ENCODE peak calls at places on chromosomes 11 and 22, in nine cellular contexts. Y, H, T, U, S, L, P, V and A are unnamed samples.

GRCh38 chr11:6219359-6219758 is 14.0 kb downstream of the C11orf42 start:
- DNase-seq in H (peak; percentile 50), V (no peak), L (no peak), U (no peak), T (no peak), Y (no peak), S (peak; percentile 95), P (no peak), A (no peak)

GRCh38 chr11:72418834-72419560 is 15.3 kb downstream of the CLPB start:
- DNase-seq in Y (no peak), L (no peak), P (peak; percentile 27), T (no peak), H (no peak), V (no peak), S (no peak), U (no peak), A (peak; percentile 44)

GRCh38 chr22:25060522-25061071 is 108.1 kb downstream of the KIAA1671 start:
- DNase-seq in S (no peak), V (no peak), P (no peak), Y (no peak), H (no peak), T (no peak), U (no peak), L (no peak), A (no peak)

GRCh38 chr11:69941546-69942332 is 122.5 kb upstream of the FGF3 start:
- DNase-seq in L (peak; percentile 32), Y (no peak), U (no peak), S (no peak), P (no peak), V (peak; percentile 18), T (no peak), H (no peak), A (no peak)

GRCh38 chr22:49950396-49950994 is 10.1 kb upstream of the PIM3 start:
- DNase-seq in U (no peak), T (no peak), S (no peak), V (no peak), P (no peak), H (no peak), Y (no peak), L (no peak), A (no peak)

GRCh38 chr22:47160141-47160541 is 397.7 kb downstream of the TBC1D22A start:
- DNase-seq in P (no peak), T (no peak), Y (no peak), H (no peak), V (no peak), L (peak; percentile 36), U (no peak), S (no peak), A (no peak)

GRCh38 chr11:4839851-4840549 is 9.0 kb downstream of the OR51S1 start:
- DNase-seq in T (no peak), P (no peak), H (no peak), U (no peak), Y (no peak), L (no peak), V (no peak), S (no peak), A (no peak)

GRCh38 chr11:3959015-3959917 is 103.8 kb downstream of the STIM1 start:
- DNase-seq in T (no peak), H (no peak), V (no peak), L (no peak), P (no peak), Y (peak; percentile 17), U (no peak), S (peak; percentile 83), A (peak; percentile 25)

GRCh38 chr11:28343304-28344233 is 235.4 kb downstream of the METTL15 start:
- DNase-seq in S (peak; percentile 88), T (no peak), P (no peak), V (no peak), Y (no peak), L (no peak), U (no peak), H (no peak), A (no peak)

GRCh38 chr22:44245438-44245837 is 64.7 kb downstream of the PARVG start:
- DNase-seq in L (no peak), Y (no peak), S (no peak), U (no peak), V (no peak), P (no peak), T (no peak), H (no peak), A (no peak)